ENCODE peak calls at places on chromosomes 16 and 17, in eight cellular contexts. H is tibial nerve; U is stimulated activated CD4-positive, alpha-beta T cell treated with anti-CD3 and anti-CD28 coated beads, Interleukin-1b, Interleukin-23, amount 100 ng/mL, for 4 hours; Q is GOT3; X is AG09309; C is amniotic epithelial cell; P is NCI-H345; N is glomerular endothelial cell. V is an unnamed sample.

GRCh38 chr17:53749178-53749577 is 73.5 kb upstream of the KIF2B start:
- DNase-seq in C (no peak), Q (no peak), N (no peak), U (no peak), H (no peak), X (no peak), P (no peak), V (no peak)

GRCh38 chr17:41914358-41914766 is 4.4 kb downstream of the ACLY start:
- DNase-seq in C (peak; percentile 24), H (peak; percentile 31), U (no peak), X (no peak), N (no peak), Q (no peak), P (no peak), V (peak; percentile 49)

GRCh38 chr17:70074236-70074830 is 692 bp upstream of the KCNJ16 start:
- DNase-seq in U (no peak), C (no peak), X (no peak), H (no peak), P (no peak), Q (no peak), N (no peak), V (no peak)

GRCh38 chr16:66512589-66513404 is 37.1 kb downstream of the TK2 start:
- DNase-seq in U (no peak), N (no peak), Q (no peak), C (peak; percentile 73), H (no peak), X (no peak), P (no peak), V (no peak)

GRCh38 chr16:27429981-27430441 is 28.0 kb downstream of the IL21R start:
- DNase-seq in X (no peak), Q (no peak), N (no peak), P (no peak), H (no peak), U (no peak), C (peak; percentile 16), V (peak; percentile 10)

GRCh38 chr16:8893426-8893825 is 11.3 kb downstream of the LITAFD start:
- DNase-seq in Q (no peak), X (no peak), U (no peak), P (no peak), H (no peak), C (no peak), N (no peak), V (no peak)

GRCh38 chr16:569445-570254 is at the start of gene PIGQ:
- DNase-seq in C (peak; percentile 43), N (no peak), X (no peak), H (no peak), Q (peak; percentile 50), P (peak; percentile 55), U (peak; percentile 63), V (peak; percentile 89)

GRCh38 chr17:9645858-9646555 is 690 bp downstream of the USP43 start:
- DNase-seq in Q (no peak), X (no peak), H (no peak), U (peak; percentile 5), N (no peak), C (peak; percentile 11), P (peak; percentile 31), V (peak; percentile 65)

GRCh38 chr17:16872836-16873653 is 98.9 kb downstream of the TNFRSF13B start:
- DNase-seq in U (peak; percentile 15), H (no peak), P (peak; percentile 24), Q (no peak), N (no peak), C (no peak), X (no peak), V (peak; percentile 37)

GRCh38 chr17:80559688-80560290 is 15.2 kb downstream of the RPTOR start:
- DNase-seq in X (no peak), Q (no peak), N (no peak), H (no peak), U (no peak), P (no peak), C (peak; percentile 96), V (peak; percentile 51)

GRCh38 chr17:70984873-70985272 is 815.5 kb downstream of the KCNJ2 start:
- DNase-seq in U (no peak), Q (no peak), P (no peak), N (no peak), C (no peak), X (no peak), H (no peak), V (no peak)

GRCh38 chr17:75270966-75271232 is at the start of gene MIF4GD:
- DNase-seq in H (no peak), N (no peak), X (no peak), P (no peak), C (peak; percentile 43), Q (no peak), U (no peak), V (no peak)

GRCh38 chr16:87411375-87412271 is 19.5 kb downstream of the MAP1LC3B start:
- DNase-seq in Q (no peak), C (no peak), U (no peak), P (no peak), X (no peak), N (no peak), H (no peak), V (no peak)

GRCh38 chr17:44556114-44556853 is 1.0 kb upstream of the FZD2 start:
- DNase-seq in Q (no peak), U (no peak), H (no peak), C (peak; percentile 68), X (no peak), N (no peak), P (peak; percentile 27), V (peak; percentile 63)

GRCh38 chr16:12871784-12872183 is 29.6 kb upstream of the SHISA9 start:
- DNase-seq in N (no peak), U (no peak), P (no peak), X (no peak), Q (no peak), C (no peak), H (no peak), V (no peak)

GRCh38 chr16:80273635-80274538 is 266.9 kb upstream of the DYNLRB2 start:
- DNase-seq in C (peak; percentile 49), H (no peak), Q (no peak), P (no peak), U (no peak), X (peak; percentile 46), N (no peak), V (no peak)

GRCh38 chr17:74431568-74432483 is at the start of gene GPRC5C:
- DNase-seq in H (peak; percentile 55), Q (no peak), X (no peak), U (peak; percentile 39), N (no peak), P (peak; percentile 92), C (peak; percentile 51), V (peak; percentile 86)

GRCh38 chr17:63780507-63780906 is 6.5 kb downstream of the DDX42 start:
- DNase-seq in C (peak; percentile 47), X (no peak), H (no peak), U (no peak), P (no peak), N (no peak), Q (no peak), V (no peak)

GRCh38 chr16:68229431-68230175 is 6.3 kb downstream of the ESRP2 start:
- DNase-seq in P (peak; percentile 30), U (no peak), H (no peak), C (peak; percentile 47), X (peak; percentile 29), Q (no peak), N (no peak), V (peak; percentile 51)

GRCh38 chr16:85800321-85800669 is 800 bp downstream of the COX4I1 start:
- DNase-seq in U (no peak), P (no peak), Q (no peak), X (no peak), N (no peak), H (no peak), C (no peak), V (no peak)

GRCh38 chr17:31508310-31509094 is 117.0 kb downstream of the RAB11FIP4 start:
- DNase-seq in N (no peak), P (no peak), Q (no peak), H (no peak), C (peak; percentile 34), X (no peak), U (peak; percentile 19), V (no peak)

GRCh38 chr16:50335198-50335958 is 33.4 kb downstream of the BRD7 start:
- DNase-seq in X (no peak), C (peak; percentile 44), U (no peak), N (no peak), H (no peak), Q (no peak), P (no peak), V (no peak)

GRCh38 chr17:29084476-29085148 is 41.7 kb downstream of the PIPOX start:
- DNase-seq in U (no peak), P (peak; percentile 92), H (no peak), X (no peak), N (no peak), C (peak; percentile 71), Q (no peak), V (no peak)

GRCh38 chr17:655618-656017 is 59.0 kb downstream of the VPS53 start:
- DNase-seq in U (no peak), X (no peak), H (no peak), N (no peak), C (no peak), P (no peak), Q (no peak), V (no peak)

GRCh38 chr17:17139972-17140589 is 66.1 kb downstream of the PLD6 start:
- DNase-seq in U (no peak), C (no peak), N (no peak), X (no peak), Q (no peak), P (peak; percentile 83), H (no peak), V (no peak)